ENCODE peak calls at places on chromosome 16, in five cellular contexts. K is IMR-90, S is Peyer's patch, N is uterus, C is A549. X is an unnamed sample.
A peak's percentile ranks its signal among the peaks of the same experiment; 100 is the strongest.

GRCh38 chr16:51839697-51840462 is 688.8 kb upstream of the SALL1 start:
- DNase-seq in K (peak; percentile 60), S (no peak), N (no peak), C (peak; percentile 65), X (peak; percentile 37)

GRCh38 chr16:66405057-66405783 is 21.9 kb upstream of the BEAN1 start:
- DNase-seq in K (no peak), S (no peak), N (no peak), C (no peak), X (no peak)

GRCh38 chr16:52592778-52593177 is 45.8 kb upstream of the TOX3 start:
- DNase-seq in K (no peak), S (no peak), N (no peak), C (no peak), X (no peak)

GRCh38 chr16:46859719-46860152 is 24.4 kb upstream of the GPT2 start:
- DNase-seq in K (peak; percentile 91), S (peak; percentile 62), N (no peak), C (peak; percentile 84), X (peak; percentile 95)

GRCh38 chr16:69709456-69710084 is 16.8 kb downstream of the NQO1 start:
- DNase-seq in K (peak; percentile 73), S (no peak), N (no peak), C (peak; percentile 73), X (peak; percentile 54)

GRCh38 chr16:81403601-81404391 is 40.8 kb upstream of the CMIP start:
- DNase-seq in K (peak; percentile 53), S (peak; percentile 92), N (peak; percentile 77), C (peak; percentile 92), X (peak; percentile 78)

GRCh38 chr16:24520983-24521382 is 18.4 kb upstream of the RBBP6 start:
- DNase-seq in K (no peak), S (no peak), N (no peak), C (no peak), X (no peak)

GRCh38 chr16:70568601-70569217 is 45.1 kb downstream of the SF3B3 start:
- DNase-seq in K (peak; percentile 55), S (no peak), N (no peak), C (no peak), X (no peak)

GRCh38 chr16:6081320-6081976 is 983.9 kb upstream of the EEF2KMT start:
- DNase-seq in K (no peak), S (no peak), N (no peak), C (peak; percentile 27), X (peak; percentile 8)

GRCh38 chr16:75097941-75098897 is 18.4 kb downstream of the LDHD start:
- DNase-seq in K (no peak), S (no peak), N (no peak), C (no peak), X (no peak)

GRCh38 chr16:2470234-2470601 is 879 bp upstream of the NTN3 start:
- DNase-seq in K (no peak), S (no peak), N (no peak), C (no peak), X (no peak)

GRCh38 chr16:4523686-4524085 is 14.9 kb downstream of the CDIP1 start:
- DNase-seq in K (no peak), S (no peak), N (no peak), C (no peak), X (no peak)

GRCh38 chr16:77943770-77944169 is 78.6 kb upstream of the CLEC3A start:
- DNase-seq in K (no peak), S (no peak), N (no peak), C (no peak), X (no peak)

GRCh38 chr16:4682616-4683254 is 10.6 kb upstream of the NUDT16L1 start:
- DNase-seq in K (peak; percentile 18), S (peak; percentile 74), N (no peak), C (peak; percentile 50), X (no peak)

GRCh38 chr16:28309811-28310311 is 17.5 kb downstream of the SBK1 start:
- DNase-seq in K (no peak), S (no peak), N (no peak), C (no peak), X (no peak)
- H3K27ac ChIP-seq in K (no peak overlapping the region), S (peak overlapping the region; percentile 46), N (no peak overlapping the region), C (no peak overlapping the region), X (no peak overlapping the region)

GRCh38 chr16:67660564-67661028 is at the start of gene PARD6A:
- DNase-seq in K (peak; percentile 96), S (peak; percentile 91), N (peak; percentile 95), C (peak; percentile 96), X (peak; percentile 98)
- TF ChIP-seq CTCF in K (no peak), S (peak; percentile 20), N (peak; percentile 20), C (no peak), X (no peak)

GRCh38 chr16:50719401-50720337 is 22.2 kb upstream of the CYLD start:
- DNase-seq in K (no peak), S (no peak), N (no peak), C (no peak), X (peak; percentile 57)
- H3K27ac ChIP-seq in K (no peak overlapping the region), S (no peak overlapping the region), N (no peak overlapping the region), C (no peak overlapping the region), X (no peak overlapping the region)

DNA sequence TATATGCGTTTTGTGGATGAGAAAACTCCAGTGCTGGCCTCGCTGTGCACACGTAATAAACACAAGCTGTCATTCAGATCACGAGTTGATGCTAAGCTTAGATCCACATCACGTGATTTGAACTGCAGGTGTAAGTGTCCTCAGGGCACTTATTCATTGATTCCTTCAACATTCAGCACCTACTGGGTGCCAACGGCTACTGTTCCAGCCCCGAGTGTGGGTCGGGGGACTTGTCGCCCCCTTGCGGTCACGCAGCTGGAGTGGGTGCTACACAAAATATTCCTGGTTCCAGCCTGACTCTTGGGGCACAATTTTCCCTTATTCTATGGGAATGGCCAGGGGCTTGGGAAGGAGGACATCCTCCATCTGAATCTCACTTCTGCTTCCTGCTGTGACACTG is 29.9 kb upstream of the GINS2 start:
- DNase-seq in K (no peak), S (no peak), N (no peak), C (peak; percentile 47), X (no peak)
- TF ChIP-seq CTCF in K (peak; percentile 47), S (peak; percentile 53), N (no peak), C (peak; percentile 57), X (no peak)

GRCh38 chr16:83271123-83271522 is 536.7 kb upstream of the HSBP1 start:
- DNase-seq in K (peak; percentile 39), S (no peak), N (no peak), C (no peak), X (no peak)
- H3K27ac ChIP-seq in K (no peak overlapping the region), S (no peak overlapping the region), N (no peak overlapping the region), C (no peak overlapping the region), X (no peak overlapping the region)

DNA sequence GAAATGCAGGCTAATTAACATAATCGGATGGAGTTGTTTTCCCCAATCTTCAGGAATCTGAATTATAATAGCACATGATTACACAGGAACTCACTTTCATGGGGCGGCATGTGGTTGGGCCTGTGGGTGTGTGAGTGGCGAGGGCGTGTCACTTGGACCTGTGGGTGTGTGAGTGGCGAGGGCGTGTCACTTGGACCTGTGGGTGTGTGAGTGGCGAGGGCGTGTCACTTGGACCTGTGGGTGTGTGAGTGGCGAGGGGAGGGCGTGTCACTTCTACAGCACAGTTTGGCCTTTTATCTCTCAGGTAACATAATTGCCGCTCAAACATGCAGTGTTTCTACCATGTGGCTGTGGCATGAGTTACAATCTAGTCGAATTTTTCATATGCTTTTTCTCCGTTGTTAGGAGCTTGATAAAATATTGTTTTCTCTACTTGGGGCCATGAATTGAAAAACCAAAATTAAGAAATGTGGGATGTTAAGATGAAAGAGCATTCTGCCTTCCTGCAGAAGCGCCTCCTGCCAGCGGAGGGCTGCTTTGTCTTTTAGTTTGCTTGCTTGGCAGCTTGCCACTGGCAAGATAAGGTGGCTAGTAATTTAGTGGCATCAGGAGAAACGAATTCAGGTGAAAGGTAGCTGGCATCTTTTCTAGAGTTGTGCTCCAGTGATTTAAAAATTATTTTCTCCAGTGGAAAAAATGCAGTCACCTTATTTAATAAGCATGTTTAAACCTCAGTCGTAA is 36.2 kb downstream of the USP10 start:
- DNase-seq in K (no peak), S (peak; percentile 67), N (no peak), C (no peak), X (no peak)
- TF ChIP-seq CTCF in K (no peak), S (peak; percentile 42), N (no peak), C (no peak), X (no peak)

DNA sequence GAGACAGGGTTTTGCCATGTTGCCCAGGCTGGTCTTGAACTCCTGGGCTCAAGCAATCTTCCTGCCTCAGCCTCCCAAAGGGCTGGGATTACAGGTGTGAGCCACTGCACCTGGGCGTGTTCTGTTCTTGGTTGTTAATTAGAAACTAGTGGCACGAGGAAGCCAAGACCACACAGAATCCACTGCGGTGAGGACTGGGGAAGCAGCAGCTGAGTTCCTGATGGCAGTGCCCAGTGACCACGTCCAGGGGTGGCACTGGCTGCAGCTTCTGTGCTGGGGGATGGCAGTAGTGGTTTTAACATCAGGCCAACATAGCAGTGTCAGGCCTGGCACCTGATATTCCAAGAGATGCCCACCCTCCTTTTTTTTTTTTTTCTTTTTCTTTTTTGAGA is 39.7 kb upstream of the NDRG4 start:
- DNase-seq in K (no peak), S (no peak), N (no peak), C (no peak), X (no peak)
- H3K27ac ChIP-seq in K (no peak overlapping the region), S (no peak overlapping the region), N (peak overlapping the region; percentile 64), C (peak overlapping the region; percentile 56), X (no peak overlapping the region)

GRCh38 chr16:87056083-87056482 is 261.1 kb downstream of the C16orf95 start:
- DNase-seq in K (peak; percentile 60), S (no peak), N (no peak), C (peak; percentile 5), X (no peak)
- TF ChIP-seq CTCF in K (peak; percentile 63), S (no peak), N (no peak), C (no peak), X (no peak)

GRCh38 chr16:22359679-22360078 is 14.7 kb downstream of the CDR2 start:
- DNase-seq in K (no peak), S (no peak), N (no peak), C (no peak), X (no peak)
- H3K27ac ChIP-seq in K (no peak overlapping the region), S (peak overlapping the region; percentile 47), N (no peak overlapping the region), C (no peak overlapping the region), X (no peak overlapping the region)

GRCh38 chr16:12416136-12416787 is 387.4 kb downstream of the CPPED1 start:
- DNase-seq in K (no peak), S (no peak), N (no peak), C (no peak), X (no peak)
- TF ChIP-seq CTCF in K (no peak), S (no peak), N (no peak), C (no peak), X (no peak)